ENCODE peak calls at places on chromosomes 11 and 22, in six cellular contexts. E is thoracic aorta, J is K562, W is body of pancreas, L is AG10803, M is CD14-positive monocyte. X is an unnamed sample.

GRCh38 chr11:1127664-1128162 is 30.0 kb upstream of the MUC5AC start:
- DNase-seq in M (no peak), E (no peak), J (no peak), L (no peak), W (no peak), X (peak; percentile 57)

GRCh38 chr11:84524422-84525051 is 1102.6 kb downstream of the DLG2 start:
- DNase-seq in E (no peak), M (no peak), J (no peak), W (no peak), L (peak; percentile 49), X (no peak)

GRCh38 chr11:61961570-61962212 is 5.7 kb downstream of the FTH1 start:
- DNase-seq in L (peak; percentile 73), E (no peak), M (no peak), J (peak; percentile 13), W (peak; percentile 78), X (no peak)

GRCh38 chr22:17831527-17832251 is 57.4 kb upstream of the BID start:
- DNase-seq in M (no peak), E (no peak), J (no peak), W (no peak), L (peak; percentile 45), X (no peak)

GRCh38 chr11:119713361-119714040 is 15.5 kb downstream of the NECTIN1 start:
- DNase-seq in E (no peak), L (no peak), W (peak; percentile 50), M (no peak), J (no peak), X (no peak)

GRCh38 chr11:64036081-64037026 is 623 bp downstream of the FLRT1 start:
- DNase-seq in E (no peak), W (no peak), L (peak; percentile 22), J (peak; percentile 40), M (no peak), X (peak; percentile 81)

GRCh38 chr11:78886616-78887015 is 312.0 kb upstream of the NARS2 start:
- DNase-seq in M (no peak), J (no peak), W (no peak), L (peak; percentile 15), E (no peak), X (no peak)

GRCh38 chr22:24434472-24435322 is 7.3 kb downstream of the ADORA2A start:
- DNase-seq in L (no peak), M (peak; percentile 91), J (no peak), W (no peak), E (no peak), X (no peak)

GRCh38 chr22:39194098-39194497 is 41.6 kb upstream of the CBX7 start:
- DNase-seq in M (no peak), W (no peak), J (no peak), L (no peak), E (no peak), X (no peak)

GRCh38 chr11:70111269-70112016 is 33.3 kb downstream of the ANO1 start:
- DNase-seq in W (peak; percentile 51), E (no peak), L (peak; percentile 67), M (peak; percentile 54), J (peak; percentile 89), X (peak; percentile 91)

GRCh38 chr11:127843483-127844396 is 743.6 kb downstream of the ETS1 start:
- DNase-seq in M (no peak), E (peak; percentile 10), J (peak; percentile 36), W (peak; percentile 71), L (peak; percentile 71), X (peak; percentile 88)

GRCh38 chr11:106389096-106389495 is 311.6 kb downstream of the AASDHPPT start:
- DNase-seq in W (no peak), M (no peak), E (no peak), L (peak; percentile 49), J (no peak), X (no peak)

GRCh38 chr11:89612111-89612510 is 98.0 kb upstream of the TRIM77 start:
- DNase-seq in E (no peak), W (no peak), J (no peak), M (no peak), L (no peak), X (no peak)

GRCh38 chr11:127993788-127994187 is 593.6 kb downstream of the ETS1 start:
- DNase-seq in W (no peak), E (no peak), L (no peak), J (no peak), M (no peak), X (no peak)

GRCh38 chr11:92941676-92942571 is 27.5 kb upstream of the MTNR1B start:
- DNase-seq in E (no peak), L (peak; percentile 33), J (peak; percentile 31), M (no peak), W (peak; percentile 18), X (no peak)

GRCh38 chr22:31139866-31140716 is at the start of gene PLA2G3:
- DNase-seq in E (no peak), M (no peak), L (no peak), J (peak; percentile 41), W (no peak), X (peak; percentile 37)

GRCh38 chr11:103297900-103298299 is 188.7 kb downstream of the DYNC2H1 start:
- DNase-seq in E (no peak), M (no peak), W (no peak), L (no peak), J (no peak), X (no peak)

GRCh38 chr11:17700991-17701390 is 18.4 kb upstream of the MYOD1 start:
- DNase-seq in W (no peak), J (no peak), E (no peak), L (no peak), M (no peak), X (no peak)

GRCh38 chr11:62669420-62670161 is 1.9 kb upstream of the UQCC3 start:
- DNase-seq in J (peak; percentile 43), L (no peak), W (peak; percentile 82), M (no peak), E (no peak), X (no peak)

GRCh38 chr11:5891216-5891800 is 1.7 kb upstream of the OR52E5 start:
- DNase-seq in L (peak; percentile 9), J (peak; percentile 20), W (no peak), E (no peak), M (no peak), X (no peak)

GRCh38 chr22:37777122-37777687 is 30.5 kb upstream of the GCAT start:
- DNase-seq in L (peak; percentile 89), E (no peak), M (no peak), W (peak; percentile 92), J (peak; percentile 58), X (peak; percentile 76)

GRCh38 chr22:37775785-37776638 is 31.7 kb upstream of the GCAT start:
- DNase-seq in E (no peak), J (no peak), W (no peak), M (no peak), L (peak; percentile 74), X (no peak)

GRCh38 chr22:37776639-37777005 is 31.1 kb upstream of the GCAT start:
- DNase-seq in L (no peak), J (no peak), M (no peak), E (no peak), W (no peak), X (no peak)

GRCh38 chr22:37781434-37782059 is 26.2 kb upstream of the GCAT start:
- DNase-seq in M (no peak), E (no peak), J (no peak), W (peak; percentile 43), L (no peak), X (no peak)

DNA sequence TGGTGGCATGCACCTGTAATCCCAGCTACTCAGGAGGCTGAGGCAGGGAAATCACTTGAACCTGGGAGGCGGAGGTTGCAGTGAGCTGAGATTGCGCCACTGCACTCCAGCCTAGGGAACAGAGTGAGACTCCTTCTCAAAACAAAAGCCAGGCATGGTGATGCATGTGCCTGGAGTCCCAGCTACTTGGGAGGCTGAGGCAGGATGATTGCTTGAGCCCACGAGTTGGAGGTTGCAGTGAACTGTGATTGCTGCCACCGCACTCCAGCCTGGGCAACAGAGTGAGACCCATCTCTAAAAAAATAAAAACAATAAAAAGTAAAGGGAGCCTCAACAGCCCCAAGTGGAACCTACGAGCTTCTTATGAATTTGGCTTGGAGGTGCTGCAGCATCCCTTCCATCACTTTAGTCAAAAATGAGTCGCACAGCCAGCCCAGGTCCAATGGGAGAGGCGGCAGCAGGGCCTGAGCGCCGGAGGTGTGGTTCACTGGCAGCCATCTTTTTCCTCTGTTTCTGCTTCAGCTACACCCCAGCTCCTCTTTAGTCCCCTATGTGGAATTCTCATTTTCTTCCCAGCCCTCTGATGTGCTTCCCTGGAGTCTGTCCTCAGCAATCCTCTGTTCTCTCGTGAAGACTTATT is 29.2 kb upstream of the GCAT start:
- DNase-seq in J (no peak), M (no peak), E (no peak), W (no peak), L (no peak), X (no peak)
- TF ChIP-seq CTCF in J (no peak), M (no peak), E (no peak), W (no peak), L (no peak), X (no peak)

DNA sequence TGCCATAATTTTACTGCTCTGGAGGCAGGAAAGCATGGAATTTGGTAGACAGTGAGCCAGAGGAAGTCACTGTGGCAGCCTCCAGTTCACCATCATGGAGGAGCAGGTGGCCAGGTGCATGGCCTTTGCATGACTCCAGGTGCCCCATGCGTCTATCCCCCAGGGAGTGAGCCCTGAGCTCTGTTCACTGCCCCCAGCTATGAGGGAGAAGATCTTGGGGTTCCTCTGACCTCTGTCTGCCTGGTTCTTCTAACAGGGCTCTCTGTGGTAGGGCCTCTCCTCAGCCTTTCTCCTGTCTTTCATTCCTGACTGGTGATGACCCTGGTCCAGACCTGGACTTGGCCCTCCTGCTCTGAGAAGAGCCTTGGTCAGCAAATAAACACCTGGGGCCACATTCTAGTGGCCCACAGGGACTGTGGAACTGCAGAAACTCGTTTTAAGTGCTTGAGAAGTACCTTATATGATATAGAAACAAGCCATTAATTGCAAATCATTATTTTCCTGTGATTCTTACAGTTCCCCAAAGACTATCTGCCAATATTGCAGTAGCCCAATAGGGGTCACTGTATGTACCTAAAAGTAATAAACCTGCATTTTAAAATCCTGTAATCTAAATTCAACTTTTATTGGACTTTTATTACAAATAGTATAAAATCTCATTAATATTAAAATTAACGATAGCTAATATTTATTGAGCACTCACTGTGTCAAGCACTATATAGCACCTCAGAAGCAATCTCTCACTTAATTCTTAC is 120.0 kb upstream of the SYT13 start:
- DNase-seq in W (no peak), L (no peak), J (no peak), M (no peak), E (no peak), X (peak; percentile 36)
- TF ChIP-seq CTCF in W (peak; percentile 36), L (peak; percentile 58), J (peak; percentile 61), M (peak; percentile 12), E (peak; percentile 42), X (no peak)

DNA sequence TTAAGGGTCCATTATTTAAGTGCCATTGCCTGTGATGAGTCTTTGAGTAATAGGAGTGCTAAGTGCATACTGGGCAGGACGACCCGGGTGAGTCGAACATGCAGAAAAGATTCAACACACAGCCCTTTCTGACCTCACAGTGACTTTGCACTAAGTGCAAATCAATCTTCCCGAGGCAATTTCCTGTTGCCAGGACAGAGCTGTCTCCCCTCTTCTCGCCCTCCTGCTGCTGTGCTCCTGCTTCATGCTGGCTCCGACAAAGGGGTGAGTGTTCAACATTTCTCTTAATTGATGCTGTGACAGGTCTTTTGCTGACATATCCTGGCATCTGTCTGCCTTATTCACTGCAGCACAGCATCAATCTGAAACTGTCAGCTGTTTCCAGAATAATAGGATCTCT is 42.0 kb downstream of the MCHR1 start:
- DNase-seq in W (no peak), J (peak; percentile 24), E (no peak), M (no peak), L (peak; percentile 27), X (no peak)
- TF ChIP-seq CTCF in W (no peak), J (no peak), E (no peak), M (no peak), L (no peak), X (no peak)

DNA sequence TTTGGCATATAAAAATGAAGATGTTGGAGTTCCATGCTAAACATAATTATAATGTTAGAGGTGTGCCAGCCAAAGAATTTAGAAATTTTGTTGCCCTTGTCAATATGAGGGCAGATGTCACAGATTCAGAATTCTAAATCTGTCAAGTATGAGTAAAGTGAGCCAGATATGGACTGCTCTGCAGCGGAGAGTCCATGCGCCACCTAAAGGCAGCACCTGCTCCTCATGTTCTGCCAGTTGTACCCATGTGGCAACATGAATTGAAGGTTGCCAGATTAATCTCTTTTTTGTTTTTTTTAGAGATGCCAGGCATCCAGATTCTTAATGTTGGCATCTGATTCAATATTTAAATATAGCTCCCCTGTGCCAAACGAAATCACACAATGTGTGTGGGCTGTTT is 678.6 kb upstream of the ANO5 start:
- DNase-seq in J (peak; percentile 0), E (no peak), M (no peak), L (no peak), W (peak; percentile 17), X (no peak)
- TF ChIP-seq CTCF in J (no peak), E (no peak), M (no peak), L (no peak), W (peak; percentile 30), X (no peak)